ENCODE peak calls at places on chromosomes 13 and 19, in six cellular contexts. One of them, this sample, is unnamed.

GRCh38 chr13:33876716-33877394 is 58.9 kb downstream of the RFC3 start:
- DNase-seq in transverse colon: no peak
- DNase-seq in epithelial cell of proximal tubule: no peak
- DNase-seq in choroid plexus epithelial cell: no peak
- DNase-seq in small intestine: no peak
- DNase-seq in AG04450: no peak
- DNase-seq in this sample: no peak

GRCh38 chr13:19984430-19985218 is 26.1 kb downstream of the ZMYM2 start:
- DNase-seq in transverse colon: no peak
- DNase-seq in epithelial cell of proximal tubule: no peak
- DNase-seq in choroid plexus epithelial cell: peak
- DNase-seq in small intestine: peak
- DNase-seq in AG04450: peak
- DNase-seq in this sample: peak

GRCh38 chr13:109381546-109382180 is 404.7 kb downstream of the IRS2 start:
- DNase-seq in transverse colon: no peak
- DNase-seq in epithelial cell of proximal tubule: no peak
- DNase-seq in choroid plexus epithelial cell: peak
- DNase-seq in small intestine: no peak
- DNase-seq in AG04450: peak
- DNase-seq in this sample: no peak

GRCh38 chr13:99733346-99733745 is 232.1 kb downstream of the TM9SF2 start:
- DNase-seq in transverse colon: no peak
- DNase-seq in epithelial cell of proximal tubule: no peak
- DNase-seq in choroid plexus epithelial cell: no peak
- DNase-seq in small intestine: peak
- DNase-seq in AG04450: no peak
- DNase-seq in this sample: no peak

GRCh38 chr13:40758811-40759210 is 12.2 kb downstream of the MRPS31 start:
- DNase-seq in transverse colon: no peak
- DNase-seq in epithelial cell of proximal tubule: no peak
- DNase-seq in choroid plexus epithelial cell: no peak
- DNase-seq in small intestine: no peak
- DNase-seq in AG04450: no peak
- DNase-seq in this sample: no peak

GRCh38 chr13:81927347-81927746 is 1586.4 kb upstream of the SPRY2 start:
- DNase-seq in transverse colon: no peak
- DNase-seq in epithelial cell of proximal tubule: no peak
- DNase-seq in choroid plexus epithelial cell: peak
- DNase-seq in small intestine: no peak
- DNase-seq in AG04450: no peak
- DNase-seq in this sample: no peak

GRCh38 chr13:38202730-38203129 is 146.9 kb upstream of the UFM1 start:
- DNase-seq in transverse colon: no peak
- DNase-seq in epithelial cell of proximal tubule: no peak
- DNase-seq in choroid plexus epithelial cell: peak
- DNase-seq in small intestine: no peak
- DNase-seq in AG04450: no peak
- DNase-seq in this sample: no peak

GRCh38 chr19:33365676-33366075 is 7.8 kb upstream of the CEBPG start:
- DNase-seq in transverse colon: peak
- DNase-seq in epithelial cell of proximal tubule: no peak
- DNase-seq in choroid plexus epithelial cell: no peak
- DNase-seq in small intestine: peak
- DNase-seq in AG04450: no peak
- DNase-seq in this sample: no peak

GRCh38 chr19:48997972-48998371 is 4.3 kb downstream of the RUVBL2 start:
- DNase-seq in transverse colon: peak
- DNase-seq in epithelial cell of proximal tubule: no peak
- DNase-seq in choroid plexus epithelial cell: peak
- DNase-seq in small intestine: peak
- DNase-seq in AG04450: no peak
- DNase-seq in this sample: peak

GRCh38 chr19:3243851-3244700 is 19.6 kb downstream of the CELF5 start:
- DNase-seq in transverse colon: peak
- DNase-seq in epithelial cell of proximal tubule: no peak
- DNase-seq in choroid plexus epithelial cell: peak
- DNase-seq in small intestine: peak
- DNase-seq in AG04450: peak
- DNase-seq in this sample: peak

DNA sequence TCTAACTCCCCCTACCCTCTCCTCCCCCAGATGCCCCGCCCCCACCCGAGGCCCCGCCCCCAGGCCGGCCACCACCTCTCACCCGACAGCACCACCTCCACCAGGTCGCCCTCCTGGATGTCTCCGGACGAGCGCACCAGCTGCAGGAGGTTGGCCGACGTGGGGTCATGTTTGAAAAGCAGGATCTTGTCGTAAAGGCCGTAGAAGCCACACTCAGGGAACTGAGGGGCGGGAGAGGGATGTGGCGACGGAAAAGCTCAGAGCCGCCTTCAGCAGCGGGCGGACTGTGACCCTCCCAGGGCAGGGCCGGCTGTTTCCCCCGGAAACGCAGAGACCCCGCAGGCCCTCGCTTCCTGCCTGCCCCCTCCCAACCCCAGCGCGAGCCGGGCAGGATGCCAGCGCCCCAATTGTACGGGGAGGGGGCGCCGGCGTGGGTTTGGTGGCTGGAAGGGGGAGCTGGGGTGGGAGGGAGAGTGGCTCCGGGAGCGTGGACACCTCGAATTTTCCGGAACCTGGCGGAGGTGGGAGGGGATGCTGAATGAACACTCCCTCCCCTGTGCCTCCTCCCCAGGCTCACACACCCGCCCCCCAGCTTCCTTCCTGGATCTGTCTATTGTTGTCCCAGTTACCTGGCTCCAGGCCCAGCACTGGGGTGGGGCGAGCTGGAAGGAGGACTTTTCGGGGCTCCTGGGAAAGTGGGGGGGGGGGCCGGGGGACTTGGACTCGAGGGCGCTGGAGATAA is 3.0 kb downstream of the PRKD2 start:
- DNase-seq in transverse colon: peak
- DNase-seq in epithelial cell of proximal tubule: peak
- DNase-seq in choroid plexus epithelial cell: peak
- DNase-seq in small intestine: peak
- DNase-seq in AG04450: no peak
- DNase-seq in this sample: peak
- H3K4me3 ChIP-seq in transverse colon: peak
- H3K4me3 ChIP-seq in epithelial cell of proximal tubule: peak
- H3K4me3 ChIP-seq in choroid plexus epithelial cell: peak
- H3K4me3 ChIP-seq in small intestine: peak
- H3K4me3 ChIP-seq in AG04450: peak
- H3K4me3 ChIP-seq in this sample: peak

GRCh38 chr19:50344661-50345318 is 15.6 kb upstream of the KCNC3 start:
- DNase-seq in transverse colon: no peak
- DNase-seq in epithelial cell of proximal tubule: no peak
- DNase-seq in choroid plexus epithelial cell: no peak
- DNase-seq in small intestine: no peak
- DNase-seq in AG04450: no peak
- DNase-seq in this sample: no peak
- H3K4me3 ChIP-seq in transverse colon: no peak
- H3K4me3 ChIP-seq in epithelial cell of proximal tubule: no peak
- H3K4me3 ChIP-seq in choroid plexus epithelial cell: no peak
- H3K4me3 ChIP-seq in small intestine: no peak
- H3K4me3 ChIP-seq in AG04450: no peak
- H3K4me3 ChIP-seq in this sample: no peak

DNA sequence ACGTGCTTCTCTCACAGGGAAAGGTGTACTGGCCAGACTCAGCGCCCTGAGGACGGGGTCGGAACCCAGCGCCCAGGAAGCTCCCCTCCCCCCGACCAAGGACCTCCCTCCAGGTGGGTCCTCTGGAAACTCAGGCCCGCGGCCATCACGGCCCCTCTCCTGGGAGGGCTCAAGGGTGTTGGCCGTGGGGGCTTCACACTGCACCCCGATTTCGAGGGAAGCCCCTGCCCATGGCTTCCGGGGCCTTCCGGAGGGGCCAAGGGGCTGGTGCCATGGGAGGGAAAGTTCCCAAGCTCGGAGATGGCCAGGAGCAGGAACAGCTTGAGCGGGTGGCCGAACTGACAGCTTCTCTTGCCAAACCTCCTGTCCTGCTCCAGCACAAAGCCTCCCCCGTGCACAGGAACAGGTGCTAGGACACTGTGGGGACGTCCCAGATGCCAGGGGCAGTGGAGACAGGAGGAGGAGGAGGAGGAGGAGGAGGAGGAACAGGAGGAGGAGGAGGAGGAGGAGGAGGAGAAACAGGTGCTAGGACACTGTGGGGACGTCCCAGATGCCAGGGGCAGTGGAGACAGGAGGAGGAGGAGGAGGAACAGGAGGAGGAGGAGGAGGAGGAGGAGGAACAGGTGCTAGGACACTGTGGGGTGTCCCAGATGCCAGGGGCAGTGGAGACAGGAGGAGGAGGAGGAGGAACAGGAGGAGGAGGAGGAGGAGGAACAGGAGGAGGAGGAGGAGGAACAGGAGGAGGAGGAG is 10.0 kb downstream of the SBNO2 start:
- DNase-seq in transverse colon: no peak
- DNase-seq in epithelial cell of proximal tubule: no peak
- DNase-seq in choroid plexus epithelial cell: no peak
- DNase-seq in small intestine: no peak
- DNase-seq in AG04450: no peak
- DNase-seq in this sample: no peak
- H3K4me3 ChIP-seq in transverse colon: no peak
- H3K4me3 ChIP-seq in epithelial cell of proximal tubule: no peak
- H3K4me3 ChIP-seq in choroid plexus epithelial cell: no peak
- H3K4me3 ChIP-seq in small intestine: no peak
- H3K4me3 ChIP-seq in AG04450: no peak
- H3K4me3 ChIP-seq in this sample: no peak

DNA sequence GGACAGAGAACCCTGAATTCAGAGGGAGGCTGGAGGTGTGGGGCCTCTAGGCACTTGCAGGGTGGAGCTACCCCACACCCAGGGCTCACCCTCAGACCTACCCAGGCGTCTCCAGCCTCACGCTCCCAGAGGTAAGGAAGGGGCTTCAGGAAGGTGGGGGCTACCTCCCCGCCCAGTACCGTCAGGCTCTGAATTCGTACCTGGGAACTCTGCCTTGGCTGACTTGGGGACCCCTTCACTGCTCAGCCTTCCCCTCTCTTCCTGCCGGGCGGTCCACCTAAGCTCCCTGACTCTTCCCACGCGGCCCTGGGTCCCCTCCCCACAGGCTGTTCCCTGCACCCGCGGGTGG is 28.5 kb upstream of the PARP4 start:
- DNase-seq in transverse colon: no peak
- DNase-seq in epithelial cell of proximal tubule: no peak
- DNase-seq in choroid plexus epithelial cell: no peak
- DNase-seq in small intestine: no peak
- DNase-seq in AG04450: no peak
- DNase-seq in this sample: no peak
- H3K4me3 ChIP-seq in transverse colon: peak
- H3K4me3 ChIP-seq in epithelial cell of proximal tubule: no peak
- H3K4me3 ChIP-seq in choroid plexus epithelial cell: peak
- H3K4me3 ChIP-seq in small intestine: peak
- H3K4me3 ChIP-seq in AG04450: peak
- H3K4me3 ChIP-seq in this sample: peak

GRCh38 chr19:18281082-18282020 is at the start of gene JUND:
- DNase-seq in transverse colon: peak
- DNase-seq in epithelial cell of proximal tubule: no peak
- DNase-seq in choroid plexus epithelial cell: peak
- DNase-seq in small intestine: peak
- DNase-seq in AG04450: peak
- DNase-seq in this sample: peak

GRCh38 chr19:18283338-18283737 is 1.9 kb upstream of the JUND start:
- DNase-seq in transverse colon: no peak
- DNase-seq in epithelial cell of proximal tubule: no peak
- DNase-seq in choroid plexus epithelial cell: no peak
- DNase-seq in small intestine: no peak
- DNase-seq in AG04450: no peak
- DNase-seq in this sample: no peak

GRCh38 chr19:18284710-18285430 is 3.4 kb upstream of the JUND start:
- DNase-seq in transverse colon: no peak
- DNase-seq in epithelial cell of proximal tubule: no peak
- DNase-seq in choroid plexus epithelial cell: no peak
- DNase-seq in small intestine: peak
- DNase-seq in AG04450: no peak
- DNase-seq in this sample: peak

GRCh38 chr19:18282021-18282787 is 782 bp upstream of the JUND start:
- DNase-seq in transverse colon: no peak
- DNase-seq in epithelial cell of proximal tubule: no peak
- DNase-seq in choroid plexus epithelial cell: no peak
- DNase-seq in small intestine: no peak
- DNase-seq in AG04450: peak
- DNase-seq in this sample: no peak

GRCh38 chr19:18282788-18283141 is 1.3 kb upstream of the JUND start:
- DNase-seq in transverse colon: peak
- DNase-seq in epithelial cell of proximal tubule: no peak
- DNase-seq in choroid plexus epithelial cell: no peak
- DNase-seq in small intestine: peak
- DNase-seq in AG04450: no peak
- DNase-seq in this sample: no peak
- H3K4me3 ChIP-seq in transverse colon: no peak
- H3K4me3 ChIP-seq in epithelial cell of proximal tubule: peak
- H3K4me3 ChIP-seq in choroid plexus epithelial cell: peak
- H3K4me3 ChIP-seq in small intestine: no peak
- H3K4me3 ChIP-seq in AG04450: peak
- H3K4me3 ChIP-seq in this sample: peak

GRCh38 chr13:79781829-79782540 is 301.0 kb downstream of the NDFIP2 start:
- DNase-seq in transverse colon: no peak
- DNase-seq in epithelial cell of proximal tubule: no peak
- DNase-seq in choroid plexus epithelial cell: no peak
- DNase-seq in small intestine: no peak
- DNase-seq in AG04450: no peak
- DNase-seq in this sample: no peak
- H3K4me3 ChIP-seq in transverse colon: no peak
- H3K4me3 ChIP-seq in epithelial cell of proximal tubule: no peak
- H3K4me3 ChIP-seq in choroid plexus epithelial cell: no peak
- H3K4me3 ChIP-seq in small intestine: no peak
- H3K4me3 ChIP-seq in AG04450: no peak
- H3K4me3 ChIP-seq in this sample: no peak

GRCh38 chr13:105121221-105121620 is 1414.2 kb downstream of the EFNB2 start:
- DNase-seq in transverse colon: no peak
- DNase-seq in epithelial cell of proximal tubule: no peak
- DNase-seq in choroid plexus epithelial cell: no peak
- DNase-seq in small intestine: no peak
- DNase-seq in AG04450: no peak
- DNase-seq in this sample: no peak
- H3K4me3 ChIP-seq in transverse colon: no peak
- H3K4me3 ChIP-seq in epithelial cell of proximal tubule: no peak
- H3K4me3 ChIP-seq in choroid plexus epithelial cell: no peak
- H3K4me3 ChIP-seq in small intestine: no peak
- H3K4me3 ChIP-seq in AG04450: no peak
- H3K4me3 ChIP-seq in this sample: no peak

This sample was measured in H7.